ENCODE peak calls at places on chromosomes 2 and 18, in six cellular contexts. One of them, this sample, is unnamed.

GRCh38 chr2:41967426-41968181 is 80.2 kb upstream of the PKDCC start:
- DNase-seq in neural progenitor cell: no peak
- DNase-seq in A549: peak
- DNase-seq in aorta: peak
- DNase-seq in CD8-positive, alpha-beta memory T cell: no peak
- DNase-seq in cardiac muscle cell: peak
- DNase-seq in this sample: no peak

GRCh38 chr2:28453396-28453795 is 42.5 kb upstream of the PLB1 start:
- DNase-seq in neural progenitor cell: no peak
- DNase-seq in A549: no peak
- DNase-seq in aorta: no peak
- DNase-seq in CD8-positive, alpha-beta memory T cell: no peak
- DNase-seq in cardiac muscle cell: no peak
- DNase-seq in this sample: no peak

GRCh38 chr2:46815121-46815802 is 100.3 kb downstream of the MCFD2 start:
- DNase-seq in neural progenitor cell: no peak
- DNase-seq in A549: no peak
- DNase-seq in aorta: no peak
- DNase-seq in CD8-positive, alpha-beta memory T cell: no peak
- DNase-seq in cardiac muscle cell: no peak
- DNase-seq in this sample: peak

GRCh38 chr2:40666438-40666837 is 214.5 kb upstream of the SLC8A1 start:
- DNase-seq in neural progenitor cell: no peak
- DNase-seq in A549: no peak
- DNase-seq in aorta: no peak
- DNase-seq in CD8-positive, alpha-beta memory T cell: no peak
- DNase-seq in cardiac muscle cell: no peak
- DNase-seq in this sample: no peak

GRCh38 chr2:163466583-163466982 is 269.2 kb downstream of the FIGN start:
- DNase-seq in neural progenitor cell: no peak
- DNase-seq in A549: no peak
- DNase-seq in aorta: no peak
- DNase-seq in CD8-positive, alpha-beta memory T cell: no peak
- DNase-seq in cardiac muscle cell: no peak
- DNase-seq in this sample: no peak

GRCh38 chr2:240965296-240965904 is 33.0 kb upstream of the SNED1 start:
- DNase-seq in neural progenitor cell: no peak
- DNase-seq in A549: no peak
- DNase-seq in aorta: peak
- DNase-seq in CD8-positive, alpha-beta memory T cell: no peak
- DNase-seq in cardiac muscle cell: peak
- DNase-seq in this sample: no peak

GRCh38 chr2:163665817-163666216 is 70.0 kb downstream of the FIGN start:
- DNase-seq in neural progenitor cell: no peak
- DNase-seq in A549: peak
- DNase-seq in aorta: no peak
- DNase-seq in CD8-positive, alpha-beta memory T cell: no peak
- DNase-seq in cardiac muscle cell: no peak
- DNase-seq in this sample: peak

GRCh38 chr2:14632133-14632936 is at the start of gene LRATD1:
- DNase-seq in neural progenitor cell: peak
- DNase-seq in A549: peak
- DNase-seq in aorta: peak
- DNase-seq in CD8-positive, alpha-beta memory T cell: no peak
- DNase-seq in cardiac muscle cell: peak
- DNase-seq in this sample: no peak

DNA sequence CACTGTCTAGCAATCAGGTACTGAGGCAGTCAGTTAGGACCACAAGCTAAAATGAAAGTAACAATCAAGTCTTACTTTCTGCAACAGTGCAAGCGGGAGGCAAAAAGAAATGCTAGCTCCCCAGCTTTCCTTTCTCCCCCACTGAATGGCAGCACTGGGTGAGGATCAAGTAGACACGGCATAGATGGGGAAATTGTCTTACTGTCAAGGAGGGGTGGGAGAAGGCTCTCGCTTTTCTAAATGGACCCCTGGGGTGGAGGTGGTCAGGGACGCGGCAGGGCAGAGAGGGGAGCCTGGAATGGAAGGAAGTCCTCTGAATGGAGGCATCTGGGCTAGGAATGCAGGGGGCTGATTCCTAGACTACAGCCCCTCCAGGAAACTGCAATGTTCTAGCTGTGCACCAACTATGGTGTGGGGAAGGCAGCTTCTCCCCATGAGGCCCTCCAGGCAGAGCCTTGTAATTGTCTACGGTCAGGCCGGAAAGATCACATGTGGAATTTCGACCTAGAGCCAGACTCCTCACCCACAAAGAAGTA is 24.3 kb downstream of the METTL8 start:
- DNase-seq in neural progenitor cell: peak
- DNase-seq in A549: no peak
- DNase-seq in aorta: no peak
- DNase-seq in CD8-positive, alpha-beta memory T cell: no peak
- DNase-seq in cardiac muscle cell: no peak
- DNase-seq in this sample: peak
- H3K27ac ChIP-seq in neural progenitor cell: peak
- H3K27ac ChIP-seq in A549: no peak
- H3K27ac ChIP-seq in aorta: no peak
- H3K27ac ChIP-seq in CD8-positive, alpha-beta memory T cell: no peak
- H3K27ac ChIP-seq in cardiac muscle cell: no peak
- H3K27ac ChIP-seq in this sample: no peak

DNA sequence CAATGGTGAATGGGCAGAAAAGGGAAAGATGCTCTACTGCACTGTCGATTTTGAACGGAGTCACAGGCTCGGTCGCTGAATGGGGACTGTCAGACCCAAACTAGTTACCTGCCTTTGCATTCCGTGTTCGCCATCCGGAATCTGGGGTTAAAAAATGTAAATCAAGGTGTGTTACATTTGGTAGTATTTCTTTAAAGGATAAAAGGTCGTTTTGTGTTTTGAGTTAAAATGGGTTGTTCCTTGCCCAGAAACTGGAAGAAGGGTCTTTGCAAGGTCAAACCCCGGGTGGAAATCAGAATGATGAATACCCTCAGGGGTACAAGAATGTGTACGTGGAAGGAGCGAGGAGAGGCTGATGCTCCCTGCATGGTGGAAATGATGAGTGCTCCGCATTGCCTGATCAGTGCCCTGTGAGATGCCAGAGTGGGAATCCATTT is 1.0 kb downstream of the VSNL1 start:
- DNase-seq in neural progenitor cell: peak
- DNase-seq in A549: no peak
- DNase-seq in aorta: no peak
- DNase-seq in CD8-positive, alpha-beta memory T cell: no peak
- DNase-seq in cardiac muscle cell: no peak
- DNase-seq in this sample: no peak
- H3K4me3 ChIP-seq in neural progenitor cell: peak
- H3K4me3 ChIP-seq in A549: no peak
- H3K4me3 ChIP-seq in aorta: no peak
- H3K4me3 ChIP-seq in CD8-positive, alpha-beta memory T cell: no peak
- H3K4me3 ChIP-seq in cardiac muscle cell: peak
- H3K4me3 ChIP-seq in this sample: peak

GRCh38 chr18:25349131-25349925 is 2.6 kb downstream of the ZNF521 start:
- DNase-seq in neural progenitor cell: peak
- DNase-seq in A549: no peak
- DNase-seq in aorta: peak
- DNase-seq in CD8-positive, alpha-beta memory T cell: peak
- DNase-seq in cardiac muscle cell: peak
- DNase-seq in this sample: no peak

GRCh38 chr18:25348361-25349130 is 3.4 kb downstream of the ZNF521 start:
- DNase-seq in neural progenitor cell: no peak
- DNase-seq in A549: no peak
- DNase-seq in aorta: no peak
- DNase-seq in CD8-positive, alpha-beta memory T cell: no peak
- DNase-seq in cardiac muscle cell: no peak
- DNase-seq in this sample: no peak

GRCh38 chr18:25350561-25351201 is 1.3 kb downstream of the ZNF521 start:
- DNase-seq in neural progenitor cell: peak
- DNase-seq in A549: no peak
- DNase-seq in aorta: peak
- DNase-seq in CD8-positive, alpha-beta memory T cell: peak
- DNase-seq in cardiac muscle cell: peak
- DNase-seq in this sample: no peak

GRCh38 chr18:25351280-25351772 is 640 bp downstream of the ZNF521 start:
- DNase-seq in neural progenitor cell: peak
- DNase-seq in A549: no peak
- DNase-seq in aorta: no peak
- DNase-seq in CD8-positive, alpha-beta memory T cell: no peak
- DNase-seq in cardiac muscle cell: no peak
- DNase-seq in this sample: no peak

DNA sequence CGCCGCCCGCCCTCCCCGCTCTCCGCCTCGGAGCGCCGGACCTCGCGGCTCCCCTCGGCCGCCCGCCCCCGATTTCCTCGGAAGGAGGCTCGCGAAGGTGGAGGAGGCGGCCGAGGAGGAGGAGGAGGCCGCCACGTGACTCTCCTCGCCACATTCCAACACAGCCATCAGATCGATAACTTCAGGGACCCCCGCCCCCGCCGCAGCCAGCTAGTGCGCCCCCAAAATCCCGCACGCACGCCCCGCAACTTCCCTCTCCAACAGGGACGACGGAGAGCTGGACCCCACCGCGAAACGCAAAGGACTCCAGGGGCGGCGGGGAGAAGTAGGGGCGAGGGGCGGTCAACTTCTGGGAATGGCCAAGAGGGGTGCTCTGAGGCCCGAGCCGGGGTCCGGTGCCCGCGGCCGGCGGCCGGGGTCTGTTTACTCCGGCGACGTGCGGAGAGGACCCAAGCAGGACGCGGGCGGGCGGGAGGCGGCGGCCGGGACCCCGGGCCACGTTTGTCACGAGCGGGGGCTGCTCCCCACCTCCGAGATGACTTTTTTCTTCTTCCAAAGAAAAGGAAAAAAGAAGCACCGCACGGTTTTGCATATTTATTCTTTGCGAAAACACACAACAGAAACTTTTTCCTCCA is 1.9 kb downstream of the ZNF521 start:
- DNase-seq in neural progenitor cell: peak
- DNase-seq in A549: no peak
- DNase-seq in aorta: peak
- DNase-seq in CD8-positive, alpha-beta memory T cell: no peak
- DNase-seq in cardiac muscle cell: peak
- DNase-seq in this sample: no peak
- H3K27ac ChIP-seq in neural progenitor cell: peak
- H3K27ac ChIP-seq in A549: no peak
- H3K27ac ChIP-seq in aorta: no peak
- H3K27ac ChIP-seq in CD8-positive, alpha-beta memory T cell: no peak
- H3K27ac ChIP-seq in cardiac muscle cell: peak
- H3K27ac ChIP-seq in this sample: no peak

GRCh38 chr18:9581667-9582066 is 32.7 kb downstream of the PPP4R1 start:
- DNase-seq in neural progenitor cell: no peak
- DNase-seq in A549: no peak
- DNase-seq in aorta: no peak
- DNase-seq in CD8-positive, alpha-beta memory T cell: no peak
- DNase-seq in cardiac muscle cell: no peak
- DNase-seq in this sample: no peak
- H3K4me3 ChIP-seq in neural progenitor cell: no peak
- H3K4me3 ChIP-seq in A549: no peak
- H3K4me3 ChIP-seq in aorta: no peak
- H3K4me3 ChIP-seq in CD8-positive, alpha-beta memory T cell: no peak
- H3K4me3 ChIP-seq in cardiac muscle cell: no peak
- H3K4me3 ChIP-seq in this sample: no peak